ENCODE peak calls at places on chromosomes 11 and 22, in six cellular contexts. O is IMR-90; F is mammary epithelial cell; P is fibroblast of pulmonary artery; B is CD8-positive, alpha-beta T cell; E is foreskin fibroblast. T is an unnamed sample.

GRCh38 chr11:68303982-68304780 is 8.2 kb upstream of the LRP5 start:
- DNase-seq in O (no peak), F (no peak), P (no peak), B (no peak), E (no peak), T (no peak)

GRCh38 chr11:73480677-73481076 is 104.5 kb downstream of the RELT start:
- DNase-seq in O (peak), F (peak), P (peak), B (no peak), E (peak), T (no peak)

GRCh38 chr11:47179655-47179991 is 2.9 kb upstream of the ARFGAP2 start:
- DNase-seq in O (peak), F (no peak), P (peak), B (peak), E (peak), T (no peak)

GRCh38 chr11:44954051-44954906 is 3.6 kb upstream of the TP53I11 start:
- DNase-seq in O (no peak), F (no peak), P (no peak), B (no peak), E (no peak), T (no peak)

GRCh38 chr22:48045369-48045768 is 1282.9 kb downstream of the TBC1D22A start:
- DNase-seq in O (no peak), F (no peak), P (no peak), B (no peak), E (no peak), T (no peak)

GRCh38 chr11:73252577-73253191 is 19.5 kb upstream of the P2RY6 start:
- DNase-seq in O (no peak), F (no peak), P (no peak), B (no peak), E (no peak), T (no peak)

GRCh38 chr11:82698576-82699352 is 34.9 kb downstream of the FAM181B start:
- DNase-seq in O (no peak), F (no peak), P (no peak), B (no peak), E (no peak), T (no peak)

GRCh38 chr22:37484115-37485005 is 1.8 kb downstream of the MFNG start:
- DNase-seq in O (no peak), F (no peak), P (no peak), B (peak), E (no peak), T (no peak)

GRCh38 chr11:76577921-76578654 is 92.5 kb downstream of the LRRC32 start:
- DNase-seq in O (no peak), F (no peak), P (no peak), B (no peak), E (no peak), T (no peak)

GRCh38 chr11:119309411-119309810 is 7.5 kb downstream of the MCAM start:
- DNase-seq in O (no peak), F (no peak), P (no peak), B (no peak), E (no peak), T (no peak)

GRCh38 chr11:43709689-43710088 is 29.2 kb downstream of the HSD17B12 start:
- DNase-seq in O (no peak), F (no peak), P (no peak), B (no peak), E (no peak), T (no peak)

GRCh38 chr22:20604776-20605221 is 97.4 kb downstream of the MED15 start:
- DNase-seq in O (no peak), F (no peak), P (no peak), B (no peak), E (no peak), T (no peak)

GRCh38 chr11:67614730-67615454 is 8.2 kb downstream of the NDUFV1 start:
- DNase-seq in O (no peak), F (no peak), P (no peak), B (no peak), E (no peak), T (no peak)

GRCh38 chr11:17590463-17590862 is 43.4 kb downstream of the OTOG start:
- DNase-seq in O (no peak), F (no peak), P (no peak), B (no peak), E (no peak), T (no peak)

GRCh38 chr11:33530824-33531223 is 169.8 kb downstream of the C11orf91 start:
- DNase-seq in O (peak), F (peak), P (peak), B (no peak), E (peak), T (no peak)

GRCh38 chr11:118012083-118012669 is 26.0 kb downstream of the IL10RA start:
- DNase-seq in O (peak), F (peak), P (no peak), B (no peak), E (no peak), T (peak)

GRCh38 chr11:78564037-78564888 is 10.4 kb downstream of the NARS2 start:
- DNase-seq in O (peak), F (peak), P (peak), B (peak), E (peak), T (peak)

GRCh38 chr11:78562398-78562797 is 12.3 kb downstream of the NARS2 start:
- DNase-seq in O (peak), F (no peak), P (peak), B (no peak), E (peak), T (peak)

GRCh38 chr11:78557236-78557635 is 17.4 kb downstream of the NARS2 start:
- DNase-seq in O (no peak), F (no peak), P (no peak), B (no peak), E (no peak), T (no peak)

GRCh38 chr11:78560066-78560597 is 14.5 kb downstream of the NARS2 start:
- DNase-seq in O (no peak), F (no peak), P (no peak), B (no peak), E (no peak), T (no peak)

DNA sequence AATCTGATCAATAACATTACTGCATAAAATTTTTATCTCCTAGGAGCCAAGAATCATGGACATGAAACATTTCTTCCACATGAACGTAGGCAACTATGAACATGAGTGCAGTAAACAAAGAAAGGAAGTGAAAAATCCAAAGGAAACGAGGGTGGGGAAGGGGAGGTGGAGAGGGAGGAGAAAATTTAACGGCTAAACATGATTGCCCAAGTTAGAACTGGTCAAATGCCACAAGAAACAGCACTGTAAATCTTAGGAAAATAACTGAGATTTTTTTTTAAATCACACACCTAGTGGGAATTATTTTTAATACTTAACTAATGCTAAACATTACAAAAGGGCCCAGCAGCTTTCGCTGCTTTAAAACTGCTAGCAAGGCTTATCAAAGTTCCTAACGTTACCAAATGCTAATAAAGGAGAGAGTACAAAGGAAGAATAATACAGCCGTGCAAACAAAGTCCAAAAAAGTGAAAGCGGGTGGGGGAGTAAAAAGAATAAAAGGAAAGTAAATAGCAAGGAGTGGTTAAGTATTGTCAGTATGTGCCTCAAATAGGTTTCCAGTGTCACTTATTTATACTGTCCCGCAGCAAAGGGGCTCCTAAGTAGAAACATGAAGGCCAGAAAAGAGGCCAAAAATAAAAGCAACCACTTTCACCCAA is 13.7 kb downstream of the NARS2 start:
- DNase-seq in O (no peak), F (no peak), P (peak), B (no peak), E (no peak), T (peak)
- H3K4me3 ChIP-seq in O (no peak), F (no peak), P (peak), B (no peak), E (no peak), T (no peak)

GRCh38 chr22:41561788-41562187 is 978 bp downstream of the CSDC2 start:
- DNase-seq in O (no peak), F (no peak), P (no peak), B (no peak), E (no peak), T (no peak)
- H3K4me3 ChIP-seq in O (peak), F (no peak), P (no peak), B (no peak), E (peak), T (no peak)

GRCh38 chr11:123431619-123432018 is 1.6 kb downstream of the GRAMD1B start:
- DNase-seq in O (peak), F (no peak), P (no peak), B (no peak), E (peak), T (peak)
- H3K4me3 ChIP-seq in O (peak), F (no peak), P (peak), B (peak), E (peak), T (no peak)

DNA sequence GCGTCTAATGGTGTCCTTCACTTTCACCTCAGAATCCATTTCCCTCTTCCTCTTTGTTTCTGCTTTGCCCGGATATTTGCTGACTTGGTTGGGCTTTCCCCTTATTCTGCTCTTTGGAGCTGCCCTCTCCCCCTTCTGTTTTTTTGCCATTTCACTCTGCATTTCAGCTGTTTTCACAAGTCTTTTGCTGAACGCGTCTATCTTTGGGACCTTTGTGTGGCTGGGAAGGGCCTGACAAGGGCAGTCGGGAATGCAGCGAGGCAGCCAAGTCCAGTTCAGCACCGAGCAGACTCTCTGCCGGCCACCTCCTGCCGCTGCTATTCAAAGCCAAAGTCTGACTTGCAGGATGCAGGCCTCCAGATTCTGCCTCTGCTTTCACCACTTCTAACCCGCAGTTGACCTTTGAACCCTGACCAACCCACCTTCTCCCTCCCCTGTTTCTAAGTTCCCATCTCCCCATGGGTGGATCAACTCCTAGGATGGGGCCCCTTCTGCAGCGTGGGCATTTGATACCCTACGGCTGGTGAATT is 38.2 kb downstream of the FEZ1 start:
- DNase-seq in O (peak), F (no peak), P (peak), B (no peak), E (peak), T (no peak)
- H3K4me3 ChIP-seq in O (no peak), F (no peak), P (no peak), B (no peak), E (no peak), T (no peak)

GRCh38 chr11:2929511-2929879 is 275 bp upstream of the PHLDA2 start:
- DNase-seq in O (peak), F (peak), P (peak), B (no peak), E (peak), T (peak)
- H3K4me3 ChIP-seq in O (peak), F (peak), P (peak), B (peak), E (peak), T (peak)

GRCh38 chr22:23767673-23768548 is at the start of gene CHCHD10:
- DNase-seq in O (peak), F (no peak), P (peak), B (peak), E (peak), T (peak)
- H3K4me3 ChIP-seq in O (peak), F (peak), P (peak), B (peak), E (peak), T (peak)

GRCh38 chr11:12044799-12045198 is 36.4 kb upstream of the DKK3 start:
- DNase-seq in O (no peak), F (no peak), P (no peak), B (no peak), E (no peak), T (no peak)
- H3K4me3 ChIP-seq in O (no peak), F (no peak), P (no peak), B (no peak), E (no peak), T (no peak)

DNA sequence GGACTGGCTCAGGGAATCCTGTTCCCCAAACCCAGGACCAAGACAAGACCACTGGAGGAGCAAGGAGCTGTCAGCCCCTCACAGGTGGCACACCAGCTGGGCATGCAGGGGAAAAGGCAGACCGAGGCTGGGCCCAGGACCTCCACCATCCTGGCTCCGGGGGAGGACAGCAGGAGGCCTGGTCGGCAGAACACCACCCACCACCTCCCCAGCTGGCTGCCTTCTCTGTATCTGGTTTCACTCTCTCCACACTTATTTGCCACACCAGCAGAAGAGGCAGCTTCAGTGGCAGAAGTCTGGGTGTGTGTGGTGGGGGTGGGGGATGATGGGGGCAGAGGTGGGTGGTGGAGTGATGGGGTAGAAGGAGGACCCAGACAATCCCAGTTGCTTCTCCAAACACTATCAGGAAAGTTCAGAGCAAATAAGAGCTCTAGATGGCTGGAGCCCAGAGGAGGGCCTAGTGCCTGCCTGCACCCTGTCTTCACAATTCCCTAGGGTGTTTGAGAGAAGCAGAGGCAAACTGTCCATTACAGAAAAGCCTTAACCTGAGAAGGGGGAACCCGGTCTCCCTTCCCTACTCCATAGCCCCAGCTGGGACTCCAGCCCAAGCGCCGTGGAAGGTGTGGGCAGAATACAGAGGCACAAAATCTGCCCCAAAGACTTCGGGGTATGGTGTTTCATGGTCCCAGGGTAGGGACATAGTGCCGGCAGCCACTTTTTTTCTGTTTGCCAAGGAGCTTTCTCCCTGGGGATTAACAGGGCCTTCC is 52.0 kb upstream of the CDON start:
- DNase-seq in O (peak), F (no peak), P (no peak), B (no peak), E (peak), T (no peak)
- H3K4me3 ChIP-seq in O (no peak), F (no peak), P (no peak), B (no peak), E (no peak), T (no peak)

GRCh38 chr22:17706947-17707346 is 67.3 kb downstream of the BID start:
- DNase-seq in O (no peak), F (no peak), P (no peak), B (no peak), E (no peak), T (no peak)

GRCh38 chr22:17703811-17704210 is 65.3 kb downstream of the BCL2L13 start:
- DNase-seq in O (peak), F (no peak), P (peak), B (no peak), E (peak), T (no peak)

GRCh38 chr22:17706451-17706900 is 67.8 kb downstream of the BID start:
- DNase-seq in O (peak), F (peak), P (peak), B (peak), E (peak), T (peak)

GRCh38 chr22:17707526-17707925 is 66.7 kb downstream of the BID start:
- DNase-seq in O (no peak), F (no peak), P (peak), B (no peak), E (no peak), T (no peak)

DNA sequence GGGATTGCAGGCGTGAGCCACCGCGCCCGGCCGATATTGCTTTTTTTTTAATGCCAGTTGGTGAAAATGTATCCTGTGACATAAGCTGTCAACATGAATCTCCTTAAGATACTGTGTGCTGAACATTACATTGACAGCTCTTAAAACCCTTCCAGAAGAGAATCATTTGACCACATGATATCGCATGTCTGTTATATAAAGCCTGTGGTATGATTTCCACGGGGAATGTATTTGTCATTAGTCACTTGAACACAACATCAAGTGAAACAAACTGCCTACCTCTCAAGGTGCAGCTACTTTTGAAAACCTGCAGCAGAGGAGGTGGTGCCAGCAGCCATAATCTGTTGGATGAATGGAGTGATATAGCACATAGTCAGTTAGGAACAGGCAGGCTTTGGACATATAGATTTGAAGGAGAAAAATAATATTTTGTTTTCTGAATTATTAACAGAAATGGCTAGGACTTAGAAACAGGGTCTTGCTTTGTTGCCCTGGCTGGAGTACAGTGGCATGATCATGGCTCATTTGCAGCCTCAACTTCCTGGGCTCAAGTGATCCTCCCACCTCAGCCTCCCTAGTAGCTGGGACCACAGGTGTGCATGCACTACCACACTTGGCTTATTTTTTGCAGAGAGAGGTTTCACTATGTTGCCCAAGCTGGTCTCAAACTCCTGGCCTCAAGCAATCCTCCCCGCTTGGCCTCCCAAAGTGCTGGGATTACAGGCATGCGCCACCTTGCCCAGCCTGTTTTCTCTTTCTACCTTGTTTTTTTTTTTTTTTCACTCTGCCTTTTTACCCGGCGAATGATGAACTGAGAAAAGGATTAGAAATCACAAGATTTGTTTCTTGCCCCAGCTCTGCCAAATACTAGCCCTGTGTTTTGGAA is 67.3 kb downstream of the BCL2L13 start:
- DNase-seq in O (peak), F (peak), P (no peak), B (no peak), E (peak), T (peak)
- H3K4me3 ChIP-seq in O (peak), F (no peak), P (peak), B (no peak), E (peak), T (no peak)

T was measured in bronchial epithelial cell.